ENCODE peak calls at places on chromosome 6, in seven cellular contexts. L is IMR-90, O is A549, F is K562, E is HepG2, G is H1, W is GM12878. V is an unnamed sample.

GRCh38 chr6:89260310-89260709 is 43.2 kb upstream of the GABRR1 start:
- DNase-seq in L (no peak), O (no peak), F (peak), E (no peak), G (no peak), W (no peak), V (no peak)

GRCh38 chr6:40779399-40779798 is 192.2 kb upstream of the LRFN2 start:
- DNase-seq in L (peak), O (peak), F (no peak), E (no peak), G (no peak), W (no peak), V (peak)

GRCh38 chr6:35728663-35729348 is 8.0 kb upstream of the ARMC12 start:
- DNase-seq in L (no peak), O (no peak), F (peak), E (no peak), G (no peak), W (no peak), V (no peak)

GRCh38 chr6:3336066-3336786 is 77.5 kb downstream of the PSMG4 start:
- DNase-seq in L (no peak), O (no peak), F (no peak), E (no peak), G (no peak), W (no peak), V (no peak)

GRCh38 chr6:24583463-24584389 is 62.3 kb downstream of the KIAA0319 start:
- DNase-seq in L (peak), O (peak), F (peak), E (peak), G (peak), W (peak), V (peak)

GRCh38 chr6:33628401-33628964 is 7.4 kb downstream of the ITPR3 start:
- DNase-seq in L (no peak), O (no peak), F (no peak), E (no peak), G (no peak), W (no peak), V (no peak)

GRCh38 chr6:52361945-52362442 is at the start of gene PAQR8:
- DNase-seq in L (peak), O (peak), F (peak), E (no peak), G (no peak), W (no peak), V (peak)

GRCh38 chr6:132218063-132218696 is 183.1 kb downstream of the MOXD1 start:
- DNase-seq in L (peak), O (no peak), F (no peak), E (peak), G (no peak), W (no peak), V (peak)

GRCh38 chr6:32109114-32109764 is at the start of gene TNXB:
- DNase-seq in L (no peak), O (no peak), F (peak), E (no peak), G (no peak), W (no peak), V (no peak)

GRCh38 chr6:43705996-43706395 is 18.4 kb upstream of the MRPS18A start:
- DNase-seq in L (peak), O (no peak), F (no peak), E (no peak), G (no peak), W (no peak), V (no peak)

GRCh38 chr6:99458319-99458718 is 33.2 kb upstream of the PNISR start:
- DNase-seq in L (peak), O (no peak), F (peak), E (peak), G (no peak), W (no peak), V (peak)

GRCh38 chr6:133583907-133584306 is 305.0 kb upstream of the TCF21 start:
- DNase-seq in L (no peak), O (no peak), F (no peak), E (no peak), G (no peak), W (no peak), V (no peak)

GRCh38 chr6:69784595-69785377 is 12.0 kb downstream of the LMBRD1 start:
- DNase-seq in L (no peak), O (no peak), F (peak), E (no peak), G (no peak), W (no peak), V (no peak)

GRCh38 chr6:26556263-26557070 is 18.3 kb downstream of the HMGN4 start:
- DNase-seq in L (peak), O (peak), F (peak), E (peak), G (no peak), W (no peak), V (peak)

GRCh38 chr6:137728386-137729349 is 138.4 kb upstream of the TNFAIP3 start:
- DNase-seq in L (peak), O (no peak), F (no peak), E (peak), G (no peak), W (no peak), V (no peak)

GRCh38 chr6:125781307-125781868 is 9.4 kb upstream of the NCOA7 start:
- DNase-seq in L (peak), O (no peak), F (peak), E (no peak), G (no peak), W (no peak), V (no peak)

GRCh38 chr6:155880905-155881304 is 425.3 kb upstream of the NOX3 start:
- DNase-seq in L (peak), O (no peak), F (no peak), E (no peak), G (no peak), W (no peak), V (no peak)

GRCh38 chr6:73514746-73515110 is 6.1 kb downstream of the EEF1A1 start:
- DNase-seq in L (peak), O (no peak), F (no peak), E (no peak), G (no peak), W (no peak), V (no peak)

DNA sequence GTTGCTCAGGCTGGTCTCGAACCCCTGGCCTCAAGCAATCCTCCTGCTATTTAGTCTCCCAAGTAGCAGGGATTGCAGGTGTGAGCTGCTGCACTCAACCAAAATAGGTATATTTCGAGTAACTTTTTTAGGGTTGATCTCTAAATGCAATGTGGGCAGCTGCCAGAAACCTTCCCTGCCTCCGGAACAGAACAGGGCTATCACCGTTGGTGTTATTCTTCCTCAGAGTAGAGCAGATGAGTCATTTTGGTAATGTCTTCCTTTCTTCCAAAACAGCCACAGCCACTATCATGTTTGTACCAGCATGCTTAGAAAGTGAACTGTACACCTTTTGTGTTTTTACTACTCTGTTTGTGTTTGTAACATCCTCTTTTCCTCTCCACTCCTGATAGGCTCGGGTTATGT is 44.1 kb downstream of the SNX9 start:
- DNase-seq in L (peak), O (no peak), F (peak), E (no peak), G (no peak), W (no peak), V (no peak)
- TF ChIP-seq CEBPB in L (no peak), O (no peak), F (no peak), E (no peak), G (no peak), W (no peak), V (no peak)

GRCh38 chr6:11011787-11012234 is 32.3 kb downstream of the ELOVL2 start:
- DNase-seq in L (no peak), O (peak), F (peak), E (peak), G (no peak), W (no peak), V (peak)
- TF ChIP-seq CEBPB in L (no peak), O (no peak), F (no peak), E (no peak), G (no peak), W (no peak), V (no peak)

GRCh38 chr6:7424967-7425807 is 35.6 kb downstream of the RIOK1 start:
- DNase-seq in L (peak), O (peak), F (peak), E (peak), G (no peak), W (no peak), V (peak)
- TF ChIP-seq CEBPB in L (no peak), O (no peak), F (no peak), E (no peak), G (no peak), W (no peak), V (no peak)

GRCh38 chr6:82363368-82364086 is at the start of gene TPBG:
- DNase-seq in L (peak), O (peak), F (peak), E (peak), G (peak), W (no peak), V (peak)
- TF ChIP-seq CEBPB in L (no peak), O (no peak), F (no peak), E (no peak), G (no peak), W (no peak), V (no peak)

GRCh38 chr6:166999845-167000253 is 652 bp downstream of the CEP43 start:
- DNase-seq in L (no peak), O (no peak), F (no peak), E (peak), G (no peak), W (no peak), V (no peak)
- TF ChIP-seq CEBPB in L (no peak), O (no peak), F (no peak), E (no peak), G (no peak), W (no peak), V (no peak)

GRCh38 chr6:160799801-160800200 is 97.8 kb downstream of the PLG start:
- DNase-seq in L (no peak), O (no peak), F (no peak), E (no peak), G (no peak), W (no peak), V (no peak)
- TF ChIP-seq CEBPB in L (no peak), O (no peak), F (no peak), E (no peak), G (no peak), W (no peak), V (no peak)

GRCh38 chr6:143549630-143550268 is 38.2 kb upstream of the FUCA2 start:
- DNase-seq in L (no peak), O (no peak), F (no peak), E (no peak), G (no peak), W (peak), V (no peak)
- TF ChIP-seq CEBPB in L (no peak), O (no peak), F (no peak), E (no peak), G (no peak), W (no peak), V (no peak)

GRCh38 chr6:5851261-5851757 is 155.4 kb downstream of the NRN1 start:
- DNase-seq in L (no peak), O (peak), F (peak), E (no peak), G (peak), W (no peak), V (no peak)
- TF ChIP-seq CEBPB in L (no peak), O (no peak), F (no peak), E (no peak), G (no peak), W (no peak), V (no peak)

DNA sequence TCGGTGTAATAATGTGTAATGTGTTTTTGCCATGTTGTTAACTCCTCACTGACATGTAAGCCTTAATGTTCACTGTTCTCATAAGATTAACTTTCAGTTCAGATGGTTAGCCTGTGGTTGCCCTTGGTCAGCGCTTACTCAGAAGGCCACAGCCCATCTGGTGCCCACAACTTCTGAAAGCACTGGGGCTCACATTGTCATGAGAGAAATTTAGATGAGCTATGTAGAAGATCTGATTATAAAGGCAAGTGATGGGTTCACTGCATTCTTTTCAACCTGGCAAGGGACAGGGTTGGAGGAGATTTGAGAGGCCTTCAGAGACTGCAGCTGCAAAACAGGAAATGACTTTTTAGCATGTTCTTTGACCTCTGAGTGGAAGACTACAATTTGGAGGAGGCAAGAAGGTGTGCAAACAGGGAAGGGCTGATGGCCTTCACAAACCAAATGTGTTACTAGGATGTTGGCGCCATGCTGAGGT is 242.3 kb upstream of the SUPT3H start:
- DNase-seq in L (peak), O (no peak), F (no peak), E (no peak), G (no peak), W (no peak), V (no peak)
- TF ChIP-seq CEBPB in L (no peak), O (no peak), F (no peak), E (no peak), G (no peak), W (no peak), V (no peak)

GRCh38 chr6:114783783-114784182 is 441.0 kb upstream of the HS3ST5 start:
- DNase-seq in L (no peak), O (no peak), F (no peak), E (no peak), G (no peak), W (no peak), V (no peak)

GRCh38 chr6:114783083-114783482 is 440.3 kb upstream of the HS3ST5 start:
- DNase-seq in L (no peak), O (no peak), F (no peak), E (no peak), G (no peak), W (no peak), V (no peak)

GRCh38 chr6:114785235-114786127 is 442.7 kb upstream of the HS3ST5 start:
- DNase-seq in L (no peak), O (no peak), F (no peak), E (no peak), G (no peak), W (peak), V (no peak)
- TF ChIP-seq CEBPB in L (no peak), O (no peak), F (no peak), E (no peak), G (no peak), W (no peak), V (no peak)

V was measured in HCT116.